ENCODE peak calls at places on chromosomes 6 and 20, in six cellular contexts. Z is effector memory CD8-positive, alpha-beta T cell; L is GM12865; I is fibroblast of the conjunctiva; C is left ventricle myocardium superior; B is activated T-cell treated with anti-CD3 and anti-CD28 coated beads, Interleukin-2, amount 50 U/mL, for 72 hours. G is an unnamed sample.

GRCh38 chr20:53937330-53937729 is 133.1 kb downstream of the BCAS1 start:
- DNase-seq in Z (no peak), L (no peak), I (no peak), C (no peak), B (no peak), G (no peak)

GRCh38 chr6:97215157-97215769 is 67.8 kb downstream of the MMS22L start:
- DNase-seq in Z (no peak), L (peak; percentile 15), I (peak; percentile 32), C (no peak), B (no peak), G (peak; percentile 41)

GRCh38 chr6:138659998-138660397 is 113.6 kb upstream of the CCDC28A start:
- DNase-seq in Z (no peak), L (peak; percentile 8), I (no peak), C (no peak), B (no peak), G (no peak)

GRCh38 chr6:42281570-42281969 is 63.9 kb upstream of the MRPS10 start:
- DNase-seq in Z (peak; percentile 76), L (no peak), I (no peak), C (no peak), B (peak; percentile 35), G (no peak)

GRCh38 chr6:96171112-96171511 is 155.3 kb downstream of the FUT9 start:
- DNase-seq in Z (no peak), L (no peak), I (no peak), C (no peak), B (no peak), G (no peak)

GRCh38 chr6:159919011-159919511 is 28.3 kb downstream of the MAS1 start:
- DNase-seq in Z (no peak), L (no peak), I (no peak), C (no peak), B (no peak), G (no peak)

GRCh38 chr6:5302995-5303622 is 41.8 kb downstream of the FARS2 start:
- DNase-seq in Z (peak; percentile 55), L (peak; percentile 91), I (no peak), C (peak; percentile 64), B (peak; percentile 70), G (no peak)

GRCh38 chr20:4666001-4666470 is 55.7 kb upstream of the PRND start:
- DNase-seq in Z (peak; percentile 32), L (peak; percentile 18), I (peak; percentile 10), C (no peak), B (peak; percentile 69), G (no peak)

GRCh38 chr6:104789770-104790190 is 69.9 kb downstream of the HACE1 start:
- DNase-seq in Z (no peak), L (peak; percentile 51), I (peak; percentile 30), C (no peak), B (peak; percentile 11), G (peak; percentile 7)

GRCh38 chr20:8755340-8756118 is 313.4 kb upstream of the PLCB4 start:
- DNase-seq in Z (no peak), L (no peak), I (no peak), C (no peak), B (no peak), G (no peak)

GRCh38 chr6:170464524-170464979 is 88.6 kb downstream of the PSMB1 start:
- DNase-seq in Z (peak; percentile 26), L (peak; percentile 33), I (no peak), C (no peak), B (no peak), G (no peak)